ENCODE peak calls at places on chromosomes 2 and 18, in ten cellular contexts. J is breast epithelium; C is right cardiac atrium; W is lung; P is tibial nerve; S is CD4-positive, CD25-positive, alpha-beta regulatory T cell; D is CD4-positive, alpha-beta memory T cell; X is GM23248; F is ovary; M is aorta. U is an unnamed sample. For H3K4me1 and H3K27me3, the result is how much of the 10 kb centered on the place peaks cover.

GRCh38 chr2:28713582-28714292 is 37.9 kb upstream of the PPP1CB start:
- DNase-seq in X (peak), F (no peak), D (no peak), W (no peak), S (no peak), P (no peak), J (no peak), M (no peak), C (no peak), U (no peak)

GRCh38 chr18:21099442-21099841 is 12.2 kb downstream of the ROCK1 start:
- DNase-seq in M (no peak), X (no peak), W (no peak), D (no peak), P (no peak), F (no peak), J (no peak), C (no peak), S (no peak), U (no peak)

GRCh38 chr2:190355968-190356657 is 12.7 kb downstream of the INPP1 start:
- DNase-seq in S (no peak), W (no peak), D (no peak), C (no peak), X (no peak), P (no peak), F (no peak), J (no peak), M (no peak), U (no peak)

GRCh38 chr2:166126014-166126639 is 1.7 kb downstream of the SCN1A start:
- DNase-seq in X (peak), M (no peak), C (no peak), F (no peak), S (no peak), W (no peak), J (no peak), D (no peak), P (no peak), U (no peak)

GRCh38 chr18:13374468-13375301 is 156.1 kb downstream of the LDLRAD4 start:
- DNase-seq in F (no peak), P (no peak), D (peak), C (peak), W (no peak), X (no peak), J (no peak), S (no peak), M (peak), U (no peak)

GRCh38 chr18:30927517-30928075 is 114.9 kb downstream of the DSC3 start:
- DNase-seq in F (no peak), M (no peak), X (no peak), J (no peak), W (no peak), D (no peak), P (no peak), C (no peak), S (no peak), U (no peak)

GRCh38 chr2:199956062-199956380 is 639 bp downstream of the MAIP1 start:
- DNase-seq in C (no peak), S (no peak), X (no peak), F (no peak), P (no peak), J (no peak), W (no peak), D (no peak), M (no peak), U (no peak)

GRCh38 chr2:238644095-238645081 is 203.5 kb upstream of the TWIST2 start:
- DNase-seq in X (peak), J (peak), C (no peak), D (no peak), M (no peak), W (no peak), P (no peak), S (no peak), F (no peak), U (no peak)

GRCh38 chr18:10565835-10566234 is 40.0 kb downstream of the NAPG start:
- DNase-seq in F (no peak), P (no peak), X (no peak), D (no peak), J (no peak), M (no peak), W (peak), S (no peak), C (no peak), U (no peak)

GRCh38 chr2:13056259-13056843 is 339.6 kb downstream of the TRIB2 start:
- DNase-seq in P (no peak), C (no peak), W (no peak), X (peak), J (no peak), S (no peak), M (no peak), F (no peak), D (no peak), U (no peak)

GRCh38 chr18:79380816-79381806 is 14.6 kb upstream of the NFATC1 start:
- DNase-seq in D (peak), J (no peak), S (peak), F (peak), P (peak), C (peak), X (peak), M (peak), W (peak), U (peak)

GRCh38 chr2:190185380-190185779 is 122.9 kb upstream of the MSTN start:
- DNase-seq in X (no peak), C (no peak), J (no peak), S (no peak), D (no peak), P (no peak), M (no peak), W (no peak), F (no peak), U (no peak)

GRCh38 chr18:22268641-22269128 is 99.3 kb downstream of the GATA6 start:
- DNase-seq in C (no peak), M (no peak), F (no peak), S (no peak), W (no peak), J (no peak), P (no peak), D (no peak), X (no peak), U (no peak)

GRCh38 chr18:74493689-74494088 is 2.5 kb upstream of the CNDP2 start:
- DNase-seq in X (peak), M (no peak), F (no peak), C (no peak), S (peak), J (no peak), D (peak), P (no peak), W (no peak), U (peak)

GRCh38 chr2:113233593-113234550 is 44.8 kb downstream of the PAX8 start:
- DNase-seq in C (peak), S (no peak), X (peak), M (no peak), J (no peak), F (no peak), P (no peak), W (no peak), D (no peak), U (no peak)

GRCh38 chr2:223835701-223836532 is 1.5 kb downstream of the AP1S3 start:
- DNase-seq in X (no peak), M (no peak), D (no peak), F (no peak), P (no peak), S (no peak), J (peak), W (no peak), C (no peak), U (no peak)

GRCh38 chr2:158120664-158121063 is 19.0 kb downstream of the UPP2 start:
- DNase-seq in S (no peak), J (no peak), X (no peak), W (no peak), F (no peak), C (no peak), M (no peak), P (no peak), D (no peak), U (no peak)

GRCh38 chr2:6928452-6928851 is 11.2 kb downstream of the RNF144A start:
- DNase-seq in C (no peak), X (no peak), P (no peak), M (no peak), W (peak), D (no peak), S (no peak), J (no peak), F (no peak), U (no peak)

GRCh38 chr2:51350100-51350499 is 318.2 kb upstream of the NRXN1 start:
- DNase-seq in S (no peak), W (no peak), X (no peak), D (no peak), P (no peak), C (no peak), J (no peak), F (no peak), M (no peak), U (no peak)

GRCh38 chr2:9690252-9690651 is 59.5 kb upstream of the YWHAQ start:
- DNase-seq in P (no peak), M (no peak), S (no peak), F (no peak), D (no peak), C (peak), X (no peak), W (no peak), J (no peak), U (no peak)

GRCh38 chr2:220575963-220576362 is 948.5 kb downstream of the SLC4A3 start:
- DNase-seq in S (no peak), M (no peak), D (no peak), C (no peak), J (no peak), F (no peak), W (no peak), P (no peak), X (no peak), U (no peak)

GRCh38 chr2:27249891-27250651 is 12.8 kb downstream of the SLC30A3 start:
- DNase-seq in J (no peak), D (no peak), S (no peak), P (no peak), C (peak), M (peak), F (no peak), W (peak), X (peak), U (peak)

GRCh38 chr18:9766076-9766481 is 58.0 kb downstream of the RAB31 start:
- DNase-seq in C (no peak), S (no peak), J (no peak), W (no peak), X (no peak), D (no peak), M (peak), F (no peak), P (no peak), U (no peak)

GRCh38 chr2:187964742-187965141 is 326.9 kb upstream of the GULP1 start:
- DNase-seq in F (no peak), X (peak), P (no peak), W (no peak), M (no peak), C (no peak), S (no peak), D (no peak), J (no peak), U (no peak)

GRCh38 chr2:207181526-207182274 is 16.0 kb upstream of the KLF7 start:
- DNase-seq in P (no peak), D (no peak), C (no peak), W (no peak), M (no peak), J (no peak), S (no peak), F (no peak), X (no peak), U (no peak)

GRCh38 chr2:237201461-237202287 is 116.0 kb downstream of the COPS8 start:
- DNase-seq in F (no peak), W (no peak), J (no peak), C (peak), M (peak), S (no peak), P (no peak), D (no peak), X (peak), U (no peak)

GRCh38 chr2:99636432-99637034 is 146.7 kb upstream of the REV1 start:
- DNase-seq in W (peak), D (no peak), X (peak), C (peak), F (peak), M (peak), P (peak), S (no peak), J (peak), U (no peak)

GRCh38 chr2:36486546-36487044 is 111.4 kb downstream of the FEZ2 start:
- DNase-seq in W (no peak), D (no peak), J (no peak), P (no peak), X (peak), C (no peak), M (no peak), S (no peak), F (no peak), U (no peak)

GRCh38 chr2:128641421-128642095 is 322.9 kb upstream of the HS6ST1 start:
- DNase-seq in F (no peak), J (no peak), M (peak), X (no peak), S (no peak), D (no peak), P (no peak), W (no peak), C (no peak), U (no peak)

GRCh38 chr18:22314406-22314805 is 103.3 kb downstream of the CTAGE1 start:
- DNase-seq in C (peak), J (no peak), W (no peak), X (peak), P (no peak), M (peak), D (no peak), S (no peak), F (no peak), U (no peak)

GRCh38 chr2:233758168-233758567 is 1.9 kb upstream of the UGT1A1 start:
- DNase-seq in D (no peak), F (no peak), S (no peak), W (no peak), P (no peak), C (no peak), M (no peak), J (no peak), X (no peak), U (no peak)

GRCh38 chr2:110215566-110216158 is 3.3 kb upstream of the MTLN start:
- DNase-seq in C (no peak), X (no peak), D (no peak), P (no peak), F (no peak), M (no peak), S (no peak), W (no peak), J (no peak), U (no peak)

GRCh38 chr2:160649698-160650097 is 156.1 kb upstream of the RBMS1 start:
- DNase-seq in F (no peak), D (no peak), C (peak), J (no peak), M (no peak), P (no peak), W (no peak), S (no peak), X (no peak), U (no peak)

GRCh38 chr2:160646684-160647444 is 153.3 kb upstream of the RBMS1 start:
- DNase-seq in D (no peak), P (no peak), C (no peak), X (no peak), M (no peak), W (no peak), J (peak), S (no peak), F (no peak), U (no peak)

GRCh38 chr2:160650196-160651108 is 156.8 kb upstream of the RBMS1 start:
- DNase-seq in C (no peak), X (no peak), D (no peak), W (no peak), J (no peak), S (no peak), M (no peak), P (no peak), F (no peak), U (no peak)

GRCh38 chr2:160651416-160652200 is 158.0 kb upstream of the RBMS1 start:
- DNase-seq in M (no peak), X (peak), J (no peak), F (no peak), P (no peak), S (no peak), C (no peak), W (no peak), D (no peak), U (no peak)

GRCh38 chr2:160647967-160648685 is 154.5 kb upstream of the RBMS1 start:
- DNase-seq in F (no peak), M (no peak), X (no peak), P (no peak), C (peak), S (no peak), W (peak), D (peak), J (peak), U (no peak)
- H3K4me3 ChIP-seq in F (no peak), M (no peak), X (no peak), P (no peak), C (no peak), S (no peak), W (no peak), D (no peak), J (peak), U (no peak)

DNA sequence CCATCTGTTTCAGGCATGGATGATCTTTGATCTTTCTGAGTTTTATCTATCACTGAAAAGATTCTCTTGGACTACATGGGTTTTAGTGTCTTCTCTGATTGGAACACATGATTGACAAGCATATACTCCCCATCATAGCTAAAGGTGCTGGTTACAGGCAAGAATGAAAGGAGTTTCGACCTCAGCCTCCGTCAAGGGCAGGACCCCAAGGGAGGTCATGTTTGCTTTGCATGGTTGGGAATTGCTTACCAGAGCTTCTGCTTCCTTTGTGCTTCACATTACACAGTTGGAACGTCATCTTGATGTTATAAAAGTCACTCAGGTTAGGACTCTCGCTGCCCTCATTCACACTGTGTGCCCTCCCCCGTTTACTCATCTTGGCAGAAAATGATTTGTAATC is 287.7 kb downstream of the PIK3C3 start:
- DNase-seq in X (no peak), C (no peak), D (no peak), F (no peak), J (no peak), M (no peak), W (no peak), S (no peak), P (no peak), U (no peak)
- H3K4me1 ChIP-seq in X (under half), C (under half), D (under half), F (under half), J (under half), M (under half), W (under half), S (under half), P (under half), U (under half)

DNA sequence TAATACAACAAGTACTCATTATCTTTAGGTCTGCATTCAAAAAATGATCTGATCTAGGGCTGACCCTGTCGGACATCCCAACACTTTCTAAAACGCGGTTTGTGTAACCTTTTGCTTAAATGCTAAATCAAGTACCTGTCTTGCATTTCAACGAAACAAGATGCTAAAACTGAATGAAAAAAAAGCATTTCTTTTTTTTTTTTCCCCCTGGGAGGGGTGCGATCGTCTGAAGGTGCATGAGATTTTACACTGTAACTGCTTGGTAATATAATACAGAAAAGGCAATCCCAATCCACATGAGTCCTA is 143.9 kb downstream of the MEIS1 start:
- DNase-seq in S (no peak), C (no peak), W (no peak), F (no peak), D (no peak), M (no peak), J (no peak), P (no peak), X (no peak), U (no peak)
- H3K27me3 ChIP-seq in S (under half), C (under half), W (under half), F (under half), D (under half), M (under half), J (under half), P (under half), X (under half), U (under half)

GRCh38 chr2:3755277-3755676 is 51.9 kb downstream of the DCDC2C start:
- DNase-seq in P (no peak), J (no peak), S (no peak), C (no peak), X (no peak), F (no peak), M (no peak), W (no peak), D (no peak), U (no peak)

GRCh38 chr2:3754280-3754679 is 50.9 kb downstream of the DCDC2C start:
- DNase-seq in M (no peak), C (no peak), P (no peak), F (no peak), J (no peak), X (no peak), D (no peak), W (no peak), S (no peak), U (no peak)

GRCh38 chr2:3754795-3755194 is 51.4 kb downstream of the DCDC2C start:
- DNase-seq in W (no peak), M (no peak), P (no peak), X (no peak), S (no peak), D (no peak), C (no peak), F (no peak), J (no peak), U (no peak)

GRCh38 chr2:3751281-3751680 is 47.9 kb downstream of the DCDC2C start:
- DNase-seq in S (no peak), X (no peak), F (no peak), M (no peak), D (no peak), W (no peak), C (no peak), J (no peak), P (no peak), U (no peak)

GRCh38 chr2:3751832-3752231 is 48.5 kb downstream of the DCDC2C start:
- DNase-seq in W (no peak), J (no peak), X (no peak), P (no peak), M (no peak), S (no peak), F (no peak), D (no peak), C (no peak), U (no peak)
- H3K4me3 ChIP-seq in W (no peak), J (no peak), X (no peak), P (no peak), M (no peak), S (no peak), F (no peak), D (no peak), C (no peak), U (no peak)